ENCODE peak calls at places on chromosomes 7 and 10, in eight cellular contexts. One of them, this sample, is unnamed.

GRCh38 chr7:55641811-55642210 is 69.5 kb upstream of the VOPP1 start:
- DNase-seq in right lobe of liver: no peak
- DNase-seq in OCI-LY7: peak; percentile 39
- DNase-seq in upper lobe of left lung: no peak
- DNase-seq in HCT116: no peak
- DNase-seq in mucosa of descending colon: no peak
- DNase-seq in heart right ventricle: no peak
- DNase-seq in adrenal gland: no peak
- DNase-seq in this sample: no peak

GRCh38 chr7:379456-380225 is 89.7 kb downstream of the FOXL3 start:
- DNase-seq in right lobe of liver: peak; percentile 28
- DNase-seq in OCI-LY7: no peak
- DNase-seq in upper lobe of left lung: peak; percentile 46
- DNase-seq in HCT116: no peak
- DNase-seq in mucosa of descending colon: no peak
- DNase-seq in heart right ventricle: no peak
- DNase-seq in adrenal gland: no peak
- DNase-seq in this sample: peak; percentile 78

GRCh38 chr7:106841896-106842390 is 23.1 kb upstream of the PIK3CG start:
- DNase-seq in right lobe of liver: no peak
- DNase-seq in OCI-LY7: no peak
- DNase-seq in upper lobe of left lung: no peak
- DNase-seq in HCT116: no peak
- DNase-seq in mucosa of descending colon: no peak
- DNase-seq in heart right ventricle: peak; percentile 19
- DNase-seq in adrenal gland: no peak
- DNase-seq in this sample: no peak

GRCh38 chr7:20653636-20654035 is 38.2 kb downstream of the ABCB5 start:
- DNase-seq in right lobe of liver: no peak
- DNase-seq in OCI-LY7: no peak
- DNase-seq in upper lobe of left lung: no peak
- DNase-seq in HCT116: no peak
- DNase-seq in mucosa of descending colon: no peak
- DNase-seq in heart right ventricle: no peak
- DNase-seq in adrenal gland: no peak
- DNase-seq in this sample: no peak

GRCh38 chr7:130831817-130832481 is 97.9 kb upstream of the KLF14 start:
- DNase-seq in right lobe of liver: no peak
- DNase-seq in OCI-LY7: peak; percentile 54
- DNase-seq in upper lobe of left lung: no peak
- DNase-seq in HCT116: peak; percentile 41
- DNase-seq in mucosa of descending colon: no peak
- DNase-seq in heart right ventricle: no peak
- DNase-seq in adrenal gland: no peak
- DNase-seq in this sample: no peak

GRCh38 chr7:156096806-156097538 is 284.7 kb upstream of the SHH start:
- DNase-seq in right lobe of liver: no peak
- DNase-seq in OCI-LY7: no peak
- DNase-seq in upper lobe of left lung: no peak
- DNase-seq in HCT116: no peak
- DNase-seq in mucosa of descending colon: no peak
- DNase-seq in heart right ventricle: no peak
- DNase-seq in adrenal gland: no peak
- DNase-seq in this sample: no peak

GRCh38 chr10:44939691-44940401 is 19.8 kb upstream of the RASSF4 start:
- DNase-seq in right lobe of liver: no peak
- DNase-seq in OCI-LY7: no peak
- DNase-seq in upper lobe of left lung: no peak
- DNase-seq in HCT116: no peak
- DNase-seq in mucosa of descending colon: no peak
- DNase-seq in heart right ventricle: no peak
- DNase-seq in adrenal gland: no peak
- DNase-seq in this sample: no peak

GRCh38 chr10:84352251-84352842 is 24.0 kb downstream of the CCSER2 start:
- DNase-seq in right lobe of liver: peak; percentile 50
- DNase-seq in OCI-LY7: peak; percentile 51
- DNase-seq in upper lobe of left lung: peak; percentile 78
- DNase-seq in HCT116: peak; percentile 53
- DNase-seq in mucosa of descending colon: peak; percentile 71
- DNase-seq in heart right ventricle: peak; percentile 51
- DNase-seq in adrenal gland: peak; percentile 61
- DNase-seq in this sample: peak; percentile 60

GRCh38 chr10:133403359-133403758 is 9.4 kb downstream of the MTG1 start:
- DNase-seq in right lobe of liver: peak; percentile 3
- DNase-seq in OCI-LY7: no peak
- DNase-seq in upper lobe of left lung: no peak
- DNase-seq in HCT116: no peak
- DNase-seq in mucosa of descending colon: no peak
- DNase-seq in heart right ventricle: no peak
- DNase-seq in adrenal gland: no peak
- DNase-seq in this sample: no peak

GRCh38 chr10:61187601-61188000 is 243.6 kb upstream of the RHOBTB1 start:
- DNase-seq in right lobe of liver: no peak
- DNase-seq in OCI-LY7: no peak
- DNase-seq in upper lobe of left lung: no peak
- DNase-seq in HCT116: no peak
- DNase-seq in mucosa of descending colon: no peak
- DNase-seq in heart right ventricle: no peak
- DNase-seq in adrenal gland: no peak
- DNase-seq in this sample: no peak

GRCh38 chr7:92875719-92876118 is 39.3 kb upstream of the CDK6 start:
- DNase-seq in right lobe of liver: no peak
- DNase-seq in OCI-LY7: no peak
- DNase-seq in upper lobe of left lung: no peak
- DNase-seq in HCT116: no peak
- DNase-seq in mucosa of descending colon: no peak
- DNase-seq in heart right ventricle: no peak
- DNase-seq in adrenal gland: no peak
- DNase-seq in this sample: no peak

GRCh38 chr10:119863951-119864565 is 8.6 kb downstream of the MCMBP start:
- DNase-seq in right lobe of liver: no peak
- DNase-seq in OCI-LY7: peak; percentile 29
- DNase-seq in upper lobe of left lung: no peak
- DNase-seq in HCT116: no peak
- DNase-seq in mucosa of descending colon: no peak
- DNase-seq in heart right ventricle: no peak
- DNase-seq in adrenal gland: no peak
- DNase-seq in this sample: no peak

GRCh38 chr10:99676435-99676834 is 17.1 kb downstream of the ENTPD7 start:
- DNase-seq in right lobe of liver: no peak
- DNase-seq in OCI-LY7: no peak
- DNase-seq in upper lobe of left lung: no peak
- DNase-seq in HCT116: no peak
- DNase-seq in mucosa of descending colon: no peak
- DNase-seq in heart right ventricle: no peak
- DNase-seq in adrenal gland: no peak
- DNase-seq in this sample: no peak

GRCh38 chr7:149819141-149819960 is 18.8 kb upstream of the ZNF862 start:
- DNase-seq in right lobe of liver: peak; percentile 14
- DNase-seq in OCI-LY7: no peak
- DNase-seq in upper lobe of left lung: no peak
- DNase-seq in HCT116: no peak
- DNase-seq in mucosa of descending colon: no peak
- DNase-seq in heart right ventricle: no peak
- DNase-seq in adrenal gland: no peak
- DNase-seq in this sample: peak; percentile 44

GRCh38 chr7:35596061-35596460 is 98.9 kb downstream of the HERPUD2 start:
- DNase-seq in right lobe of liver: no peak
- DNase-seq in OCI-LY7: no peak
- DNase-seq in upper lobe of left lung: no peak
- DNase-seq in HCT116: no peak
- DNase-seq in mucosa of descending colon: no peak
- DNase-seq in heart right ventricle: peak; percentile 17
- DNase-seq in adrenal gland: no peak
- DNase-seq in this sample: no peak

GRCh38 chr10:11679946-11680345 is 62.2 kb upstream of the ECHDC3 start:
- DNase-seq in right lobe of liver: no peak
- DNase-seq in OCI-LY7: no peak
- DNase-seq in upper lobe of left lung: no peak
- DNase-seq in HCT116: no peak
- DNase-seq in mucosa of descending colon: no peak
- DNase-seq in heart right ventricle: no peak
- DNase-seq in adrenal gland: no peak
- DNase-seq in this sample: no peak

GRCh38 chr10:62180677-62181076 is 88.0 kb downstream of the RTKN2 start:
- DNase-seq in right lobe of liver: no peak
- DNase-seq in OCI-LY7: no peak
- DNase-seq in upper lobe of left lung: no peak
- DNase-seq in HCT116: no peak
- DNase-seq in mucosa of descending colon: no peak
- DNase-seq in heart right ventricle: no peak
- DNase-seq in adrenal gland: no peak
- DNase-seq in this sample: no peak

GRCh38 chr7:30069096-30069867 is 41.1 kb downstream of the PLEKHA8 start:
- DNase-seq in right lobe of liver: no peak
- DNase-seq in OCI-LY7: no peak
- DNase-seq in upper lobe of left lung: no peak
- DNase-seq in HCT116: no peak
- DNase-seq in mucosa of descending colon: no peak
- DNase-seq in heart right ventricle: no peak
- DNase-seq in adrenal gland: no peak
- DNase-seq in this sample: no peak

GRCh38 chr7:105752671-105753275 is 123.6 kb downstream of the ATXN7L1 start:
- DNase-seq in right lobe of liver: no peak
- DNase-seq in OCI-LY7: no peak
- DNase-seq in upper lobe of left lung: no peak
- DNase-seq in HCT116: no peak
- DNase-seq in mucosa of descending colon: no peak
- DNase-seq in heart right ventricle: no peak
- DNase-seq in adrenal gland: no peak
- DNase-seq in this sample: no peak

DNA sequence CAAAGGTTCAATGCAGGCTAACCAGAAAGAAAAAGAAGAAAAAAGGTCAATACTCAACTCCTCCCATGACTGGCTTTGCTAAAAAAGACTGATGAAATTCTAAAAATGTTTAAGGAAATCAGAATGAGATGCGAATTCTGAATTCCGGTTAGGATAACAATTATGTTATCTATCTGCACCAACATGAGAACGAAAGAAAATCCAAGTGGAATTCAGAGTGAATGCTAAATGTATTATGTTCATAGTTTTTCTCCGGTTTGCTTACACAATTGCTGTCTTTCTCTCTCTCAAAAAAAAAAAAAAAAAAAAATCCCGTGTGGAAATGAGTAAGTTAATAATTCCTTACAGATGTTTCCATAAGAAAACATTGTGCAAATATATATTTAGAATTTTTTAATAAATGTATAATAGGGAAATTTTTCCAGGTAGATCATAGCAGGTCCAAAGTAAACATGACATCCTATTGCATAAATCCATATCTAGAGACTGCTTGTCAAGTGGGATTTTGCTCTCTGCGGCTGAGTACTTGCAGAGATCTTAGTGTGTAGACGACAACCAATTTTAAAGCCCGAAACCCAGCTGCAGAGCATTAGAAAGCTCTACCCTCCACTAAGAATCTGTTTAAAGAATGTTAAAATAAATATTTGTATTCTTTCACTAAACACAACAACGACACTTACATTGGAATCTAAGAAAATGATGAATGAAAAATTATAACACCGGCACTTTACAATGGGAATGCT is 104.0 kb downstream of the JAZF1 start:
- DNase-seq in right lobe of liver: no peak
- DNase-seq in OCI-LY7: no peak
- DNase-seq in upper lobe of left lung: no peak
- DNase-seq in HCT116: no peak
- DNase-seq in mucosa of descending colon: no peak
- DNase-seq in heart right ventricle: no peak
- DNase-seq in adrenal gland: no peak
- DNase-seq in this sample: no peak
- H3K4me1 ChIP-seq in right lobe of liver: no peaks in the 10 kb centered on the region
- H3K4me1 ChIP-seq in OCI-LY7: no peaks in the 10 kb centered on the region
- H3K4me1 ChIP-seq in upper lobe of left lung: peaks cover 19% of the 10 kb centered on the region
- H3K4me1 ChIP-seq in HCT116: no peaks in the 10 kb centered on the region
- H3K4me1 ChIP-seq in mucosa of descending colon: no peaks in the 10 kb centered on the region
- H3K4me1 ChIP-seq in heart right ventricle: peaks cover 47% of the 10 kb centered on the region
- H3K4me1 ChIP-seq in adrenal gland: no peaks in the 10 kb centered on the region
- H3K4me1 ChIP-seq in this sample: no peaks in the 10 kb centered on the region

GRCh38 chr10:48607356-48608278 is 2.7 kb upstream of the ARHGAP22 start:
- DNase-seq in right lobe of liver: no peak
- DNase-seq in OCI-LY7: no peak
- DNase-seq in upper lobe of left lung: peak; percentile 10
- DNase-seq in HCT116: no peak
- DNase-seq in mucosa of descending colon: no peak
- DNase-seq in heart right ventricle: peak; percentile 7
- DNase-seq in adrenal gland: no peak
- DNase-seq in this sample: no peak
- H3K4me1 ChIP-seq in right lobe of liver: no peaks in the 10 kb centered on the region
- H3K4me1 ChIP-seq in OCI-LY7: peaks cover 9% of the 10 kb centered on the region
- H3K4me1 ChIP-seq in upper lobe of left lung: peaks cover 31% of the 10 kb centered on the region
- H3K4me1 ChIP-seq in HCT116: peaks cover 6% of the 10 kb centered on the region
- H3K4me1 ChIP-seq in mucosa of descending colon: peaks cover 12% of the 10 kb centered on the region
- H3K4me1 ChIP-seq in heart right ventricle: peaks cover 37% of the 10 kb centered on the region
- H3K4me1 ChIP-seq in adrenal gland: peaks cover 4% of the 10 kb centered on the region
- H3K4me1 ChIP-seq in this sample: no peaks in the 10 kb centered on the region

GRCh38 chr7:27160546-27161213 is 4.2 kb upstream of the HOXA7 start:
- DNase-seq in right lobe of liver: peak; percentile 83
- DNase-seq in OCI-LY7: peak; percentile 88
- DNase-seq in upper lobe of left lung: peak; percentile 89
- DNase-seq in HCT116: no peak
- DNase-seq in mucosa of descending colon: peak; percentile 93
- DNase-seq in heart right ventricle: peak; percentile 78
- DNase-seq in adrenal gland: peak; percentile 95
- DNase-seq in this sample: peak; percentile 96

GRCh38 chr7:27160147-27160545 is 3.7 kb upstream of the HOXA7 start:
- DNase-seq in right lobe of liver: no peak
- DNase-seq in OCI-LY7: no peak
- DNase-seq in upper lobe of left lung: peak; percentile 14
- DNase-seq in HCT116: no peak
- DNase-seq in mucosa of descending colon: no peak
- DNase-seq in heart right ventricle: no peak
- DNase-seq in adrenal gland: peak; percentile 17
- DNase-seq in this sample: peak; percentile 73

GRCh38 chr7:27161721-27162547 is 3.4 kb downstream of the HOXA9 start:
- DNase-seq in right lobe of liver: no peak
- DNase-seq in OCI-LY7: no peak
- DNase-seq in upper lobe of left lung: no peak
- DNase-seq in HCT116: no peak
- DNase-seq in mucosa of descending colon: no peak
- DNase-seq in heart right ventricle: no peak
- DNase-seq in adrenal gland: peak; percentile 19
- DNase-seq in this sample: no peak

GRCh38 chr7:27162548-27162848 is 2.8 kb downstream of the HOXA9 start:
- DNase-seq in right lobe of liver: no peak
- DNase-seq in OCI-LY7: no peak
- DNase-seq in upper lobe of left lung: no peak
- DNase-seq in HCT116: no peak
- DNase-seq in mucosa of descending colon: no peak
- DNase-seq in heart right ventricle: no peak
- DNase-seq in adrenal gland: no peak
- DNase-seq in this sample: no peak

GRCh38 chr7:27161214-27161720 is 4.1 kb downstream of the HOXA9 start:
- DNase-seq in right lobe of liver: no peak
- DNase-seq in OCI-LY7: no peak
- DNase-seq in upper lobe of left lung: peak; percentile 65
- DNase-seq in HCT116: no peak
- DNase-seq in mucosa of descending colon: peak; percentile 75
- DNase-seq in heart right ventricle: no peak
- DNase-seq in adrenal gland: peak; percentile 31
- DNase-seq in this sample: peak; percentile 77
- H3K4me1 ChIP-seq in right lobe of liver: peaks cover 15% of the 10 kb centered on the region
- H3K4me1 ChIP-seq in OCI-LY7: peaks cover 10% of the 10 kb centered on the region
- H3K4me1 ChIP-seq in upper lobe of left lung: peaks cover 59% of the 10 kb centered on the region
- H3K4me1 ChIP-seq in HCT116: peaks cover 14% of the 10 kb centered on the region
- H3K4me1 ChIP-seq in mucosa of descending colon: peaks cover 15% of the 10 kb centered on the region
- H3K4me1 ChIP-seq in heart right ventricle: peaks cover 45% of the 10 kb centered on the region
- H3K4me1 ChIP-seq in adrenal gland: peaks cover 4% of the 10 kb centered on the region
- H3K4me1 ChIP-seq in this sample: no peaks in the 10 kb centered on the region

GRCh38 chr7:67455508-67455907 is 458.9 kb downstream of the TYW1 start:
- DNase-seq in right lobe of liver: no peak
- DNase-seq in OCI-LY7: no peak
- DNase-seq in upper lobe of left lung: no peak
- DNase-seq in HCT116: no peak
- DNase-seq in mucosa of descending colon: no peak
- DNase-seq in heart right ventricle: no peak
- DNase-seq in adrenal gland: no peak
- DNase-seq in this sample: no peak
- H3K4me1 ChIP-seq in right lobe of liver: no peaks in the 10 kb centered on the region
- H3K4me1 ChIP-seq in OCI-LY7: no peaks in the 10 kb centered on the region
- H3K4me1 ChIP-seq in upper lobe of left lung: no peaks in the 10 kb centered on the region
- H3K4me1 ChIP-seq in HCT116: no peaks in the 10 kb centered on the region
- H3K4me1 ChIP-seq in mucosa of descending colon: no peaks in the 10 kb centered on the region
- H3K4me1 ChIP-seq in heart right ventricle: no peaks in the 10 kb centered on the region
- H3K4me1 ChIP-seq in adrenal gland: no peaks in the 10 kb centered on the region
- H3K4me1 ChIP-seq in this sample: no peaks in the 10 kb centered on the region

This sample was measured in aorta.